ENCODE peak calls at places on chromosomes 13 and 19, in six cellular contexts. One of them, this sample, is unnamed.

GRCh38 chr13:99218545-99218944 is 17.9 kb downstream of the UBAC2 start:
- DNase-seq in dorsolateral prefrontal cortex: no peak
- DNase-seq in tibial nerve: no peak
- DNase-seq in lower leg skin: no peak
- DNase-seq in ascending aorta: no peak
- DNase-seq in AG09309: no peak
- DNase-seq in this sample: no peak

GRCh38 chr13:89061821-89062220 is 1390.7 kb downstream of the SLITRK5 start:
- DNase-seq in lower leg skin: no peak
- DNase-seq in dorsolateral prefrontal cortex: no peak
- DNase-seq in ascending aorta: no peak
- DNase-seq in tibial nerve: no peak
- DNase-seq in AG09309: no peak
- DNase-seq in this sample: no peak

GRCh38 chr13:44334751-44335150 is 38.9 kb upstream of the SERP2 start:
- DNase-seq in tibial nerve: no peak
- DNase-seq in dorsolateral prefrontal cortex: no peak
- DNase-seq in AG09309: no peak
- DNase-seq in ascending aorta: no peak
- DNase-seq in lower leg skin: no peak
- DNase-seq in this sample: no peak

GRCh38 chr19:13302521-13303270 is 152.5 kb downstream of the IER2 start:
- DNase-seq in ascending aorta: no peak
- DNase-seq in dorsolateral prefrontal cortex: no peak
- DNase-seq in lower leg skin: no peak
- DNase-seq in AG09309: no peak
- DNase-seq in tibial nerve: no peak
- DNase-seq in this sample: no peak

GRCh38 chr19:43504426-43505185 is at the start of gene PHLDB3:
- DNase-seq in dorsolateral prefrontal cortex: no peak
- DNase-seq in tibial nerve: no peak
- DNase-seq in AG09309: no peak
- DNase-seq in ascending aorta: peak
- DNase-seq in lower leg skin: peak
- DNase-seq in this sample: no peak

GRCh38 chr13:87122551-87122950 is 548.6 kb upstream of the SLITRK5 start:
- DNase-seq in ascending aorta: no peak
- DNase-seq in dorsolateral prefrontal cortex: no peak
- DNase-seq in lower leg skin: no peak
- DNase-seq in AG09309: no peak
- DNase-seq in tibial nerve: no peak
- DNase-seq in this sample: no peak

GRCh38 chr13:33322474-33322827 is 36.9 kb upstream of the STARD13 start:
- DNase-seq in AG09309: no peak
- DNase-seq in ascending aorta: peak
- DNase-seq in dorsolateral prefrontal cortex: no peak
- DNase-seq in tibial nerve: no peak
- DNase-seq in lower leg skin: no peak
- DNase-seq in this sample: no peak

GRCh38 chr13:102293723-102294122 is 108.1 kb downstream of the FGF14 start:
- DNase-seq in AG09309: no peak
- DNase-seq in ascending aorta: no peak
- DNase-seq in lower leg skin: no peak
- DNase-seq in tibial nerve: no peak
- DNase-seq in dorsolateral prefrontal cortex: no peak
- DNase-seq in this sample: no peak

GRCh38 chr13:37001921-37002250 is 1.3 kb downstream of the EXOSC8 start:
- DNase-seq in tibial nerve: no peak
- DNase-seq in lower leg skin: no peak
- DNase-seq in dorsolateral prefrontal cortex: no peak
- DNase-seq in AG09309: no peak
- DNase-seq in ascending aorta: no peak
- DNase-seq in this sample: no peak

GRCh38 chr19:11767633-11768133 is 883 bp downstream of the ZNF441 start:
- DNase-seq in lower leg skin: peak
- DNase-seq in AG09309: no peak
- DNase-seq in ascending aorta: peak
- DNase-seq in dorsolateral prefrontal cortex: no peak
- DNase-seq in tibial nerve: no peak
- DNase-seq in this sample: no peak

GRCh38 chr19:23436944-23437343 is 41.7 kb upstream of the ZNF91 start:
- DNase-seq in dorsolateral prefrontal cortex: no peak
- DNase-seq in lower leg skin: peak
- DNase-seq in AG09309: no peak
- DNase-seq in ascending aorta: no peak
- DNase-seq in tibial nerve: no peak
- DNase-seq in this sample: no peak

GRCh38 chr19:23440791-23441190 is 45.5 kb upstream of the ZNF91 start:
- DNase-seq in tibial nerve: no peak
- DNase-seq in ascending aorta: no peak
- DNase-seq in AG09309: no peak
- DNase-seq in lower leg skin: no peak
- DNase-seq in dorsolateral prefrontal cortex: no peak
- DNase-seq in this sample: no peak

GRCh38 chr19:23440207-23440606 is 44.9 kb upstream of the ZNF91 start:
- DNase-seq in lower leg skin: no peak
- DNase-seq in AG09309: no peak
- DNase-seq in ascending aorta: no peak
- DNase-seq in tibial nerve: no peak
- DNase-seq in dorsolateral prefrontal cortex: no peak
- DNase-seq in this sample: no peak

GRCh38 chr19:23437901-23438300 is 42.6 kb upstream of the ZNF91 start:
- DNase-seq in tibial nerve: no peak
- DNase-seq in ascending aorta: no peak
- DNase-seq in lower leg skin: no peak
- DNase-seq in AG09309: no peak
- DNase-seq in dorsolateral prefrontal cortex: no peak
- DNase-seq in this sample: no peak

GRCh38 chr19:23439623-23440022 is 44.4 kb upstream of the ZNF91 start:
- DNase-seq in dorsolateral prefrontal cortex: no peak
- DNase-seq in AG09309: no peak
- DNase-seq in lower leg skin: no peak
- DNase-seq in ascending aorta: no peak
- DNase-seq in tibial nerve: no peak
- DNase-seq in this sample: no peak
- TF ChIP-seq CTCF in dorsolateral prefrontal cortex: no peak
- TF ChIP-seq CTCF in AG09309: peak
- TF ChIP-seq CTCF in lower leg skin: no peak
- TF ChIP-seq CTCF in ascending aorta: no peak
- TF ChIP-seq CTCF in tibial nerve: no peak
- TF ChIP-seq CTCF in this sample: no peak

GRCh38 chr13:40484101-40484800 is 182.2 kb downstream of the FOXO1 start:
- DNase-seq in ascending aorta: no peak
- DNase-seq in dorsolateral prefrontal cortex: no peak
- DNase-seq in tibial nerve: no peak
- DNase-seq in AG09309: no peak
- DNase-seq in lower leg skin: peak
- DNase-seq in this sample: no peak
- H3K4me3 ChIP-seq in ascending aorta: no peak
- H3K4me3 ChIP-seq in dorsolateral prefrontal cortex: no peak
- H3K4me3 ChIP-seq in tibial nerve: no peak
- H3K4me3 ChIP-seq in AG09309: no peak
- H3K4me3 ChIP-seq in lower leg skin: no peak
- H3K4me3 ChIP-seq in this sample: no peak

GRCh38 chr19:42024622-42025111 is 30.6 kb upstream of the ATP1A3 start:
- DNase-seq in ascending aorta: no peak
- DNase-seq in tibial nerve: no peak
- DNase-seq in dorsolateral prefrontal cortex: no peak
- DNase-seq in AG09309: peak
- DNase-seq in lower leg skin: no peak
- DNase-seq in this sample: no peak

GRCh38 chr19:42021185-42021584 is 27.2 kb upstream of the ATP1A3 start:
- DNase-seq in tibial nerve: no peak
- DNase-seq in ascending aorta: no peak
- DNase-seq in AG09309: no peak
- DNase-seq in lower leg skin: no peak
- DNase-seq in dorsolateral prefrontal cortex: no peak
- DNase-seq in this sample: no peak

GRCh38 chr19:42022616-42023015 is 28.6 kb upstream of the ATP1A3 start:
- DNase-seq in ascending aorta: no peak
- DNase-seq in lower leg skin: no peak
- DNase-seq in dorsolateral prefrontal cortex: no peak
- DNase-seq in tibial nerve: no peak
- DNase-seq in AG09309: no peak
- DNase-seq in this sample: no peak

GRCh38 chr19:42023943-42024260 is 29.9 kb upstream of the ATP1A3 start:
- DNase-seq in ascending aorta: no peak
- DNase-seq in tibial nerve: no peak
- DNase-seq in lower leg skin: no peak
- DNase-seq in dorsolateral prefrontal cortex: no peak
- DNase-seq in AG09309: no peak
- DNase-seq in this sample: no peak

DNA sequence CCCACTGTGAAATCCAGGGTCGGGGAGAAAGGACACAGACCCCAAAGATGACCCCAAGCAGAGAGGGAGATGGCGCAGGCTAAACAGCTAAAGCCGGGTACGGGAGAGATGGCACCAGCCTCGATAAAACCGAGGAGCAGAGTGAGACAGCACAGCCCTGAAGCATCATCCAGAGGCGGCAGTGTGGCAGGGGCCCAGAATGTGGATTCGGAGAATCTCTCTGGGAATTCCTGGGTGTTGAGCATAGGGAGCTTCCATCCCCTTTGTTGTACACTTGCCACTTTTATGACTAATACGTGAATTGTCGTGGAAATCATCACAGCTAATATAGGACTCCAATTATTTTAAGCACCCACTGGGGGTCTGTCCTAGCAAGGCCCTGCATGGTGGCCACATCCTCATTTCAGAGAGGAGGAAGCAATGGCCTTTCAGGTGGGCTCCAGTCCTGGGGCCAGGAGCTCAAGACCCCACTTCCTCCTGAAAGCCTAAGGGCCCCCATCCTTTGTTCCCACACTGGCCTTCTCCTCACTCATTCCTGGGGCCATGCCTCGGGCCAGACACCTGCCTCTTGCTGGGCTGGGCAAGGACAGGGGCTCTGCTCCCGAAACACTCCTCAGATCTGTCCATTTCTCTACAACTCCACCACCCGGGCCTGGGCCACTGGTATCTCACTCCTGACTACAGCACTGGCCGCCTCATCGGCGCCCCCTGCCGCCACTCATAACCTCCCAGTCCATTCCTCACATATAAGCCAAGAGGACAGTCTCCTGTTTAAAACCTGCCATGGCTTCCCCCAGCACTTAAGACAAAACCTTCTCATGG is 29.3 kb upstream of the ATP1A3 start:
- DNase-seq in ascending aorta: no peak
- DNase-seq in tibial nerve: no peak
- DNase-seq in lower leg skin: no peak
- DNase-seq in dorsolateral prefrontal cortex: no peak
- DNase-seq in AG09309: no peak
- DNase-seq in this sample: no peak
- TF ChIP-seq CTCF in ascending aorta: no peak
- TF ChIP-seq CTCF in tibial nerve: no peak
- TF ChIP-seq CTCF in lower leg skin: no peak
- TF ChIP-seq CTCF in dorsolateral prefrontal cortex: no peak
- TF ChIP-seq CTCF in AG09309: peak
- TF ChIP-seq CTCF in this sample: no peak

GRCh38 chr19:17296976-17297375 is 6.2 kb downstream of the ABHD8 start:
- DNase-seq in AG09309: no peak
- DNase-seq in dorsolateral prefrontal cortex: no peak
- DNase-seq in tibial nerve: no peak
- DNase-seq in ascending aorta: no peak
- DNase-seq in lower leg skin: no peak
- DNase-seq in this sample: no peak

GRCh38 chr19:17293605-17294004 is 9.6 kb downstream of the ABHD8 start:
- DNase-seq in lower leg skin: no peak
- DNase-seq in tibial nerve: no peak
- DNase-seq in AG09309: no peak
- DNase-seq in dorsolateral prefrontal cortex: no peak
- DNase-seq in ascending aorta: no peak
- DNase-seq in this sample: no peak

GRCh38 chr19:17296278-17296677 is 6.9 kb downstream of the ABHD8 start:
- DNase-seq in tibial nerve: no peak
- DNase-seq in AG09309: no peak
- DNase-seq in ascending aorta: no peak
- DNase-seq in dorsolateral prefrontal cortex: no peak
- DNase-seq in lower leg skin: no peak
- DNase-seq in this sample: no peak

GRCh38 chr19:17292301-17293074 is 10.7 kb downstream of the ABHD8 start:
- DNase-seq in ascending aorta: peak
- DNase-seq in tibial nerve: peak
- DNase-seq in lower leg skin: peak
- DNase-seq in AG09309: no peak
- DNase-seq in dorsolateral prefrontal cortex: peak
- DNase-seq in this sample: no peak

DNA sequence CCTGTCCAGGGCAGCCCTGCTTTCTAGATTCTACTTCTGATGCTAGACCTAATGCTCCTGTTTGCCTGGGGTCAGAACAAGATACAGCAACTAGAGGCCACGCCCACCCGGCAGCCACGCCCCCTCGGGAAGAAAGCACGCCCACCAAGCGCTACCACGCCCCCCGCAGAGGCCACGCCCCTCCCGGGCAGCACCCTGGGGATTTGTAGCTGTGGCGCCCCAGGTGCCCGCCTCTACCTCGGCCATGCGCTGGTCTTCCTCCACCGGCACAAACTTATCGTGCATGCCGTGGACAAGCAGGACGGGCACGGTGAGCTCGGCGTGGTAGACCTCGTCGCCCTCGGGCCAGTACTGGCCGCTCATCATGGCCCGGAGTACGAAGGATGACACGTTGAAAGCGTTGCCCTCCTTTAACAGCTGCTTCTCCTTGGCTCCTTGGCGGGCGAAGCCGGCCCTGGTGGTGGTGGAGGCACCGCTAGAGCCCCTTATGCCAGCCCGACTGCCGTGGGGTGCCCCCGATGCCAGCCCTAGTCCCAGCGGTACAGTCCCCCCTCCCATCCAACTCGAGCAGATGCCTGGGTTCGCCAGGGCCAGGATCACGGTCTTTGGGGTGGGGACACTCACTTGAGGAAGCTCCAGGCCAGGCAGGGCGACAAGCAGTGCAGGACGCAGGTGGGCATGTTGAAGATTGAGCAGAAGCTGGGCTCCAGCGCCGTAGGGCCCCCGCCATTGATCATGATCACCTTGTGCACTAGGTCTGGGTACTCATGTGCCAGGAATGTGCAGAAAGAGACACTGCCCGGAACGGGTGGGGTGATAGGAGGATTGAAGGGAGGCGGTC is 9.0 kb downstream of the ABHD8 start:
- DNase-seq in dorsolateral prefrontal cortex: no peak
- DNase-seq in AG09309: no peak
- DNase-seq in tibial nerve: no peak
- DNase-seq in lower leg skin: no peak
- DNase-seq in ascending aorta: no peak
- DNase-seq in this sample: no peak
- H3K4me3 ChIP-seq in dorsolateral prefrontal cortex: no peak
- H3K4me3 ChIP-seq in AG09309: no peak
- H3K4me3 ChIP-seq in tibial nerve: no peak
- H3K4me3 ChIP-seq in lower leg skin: no peak
- H3K4me3 ChIP-seq in ascending aorta: no peak
- H3K4me3 ChIP-seq in this sample: no peak

DNA sequence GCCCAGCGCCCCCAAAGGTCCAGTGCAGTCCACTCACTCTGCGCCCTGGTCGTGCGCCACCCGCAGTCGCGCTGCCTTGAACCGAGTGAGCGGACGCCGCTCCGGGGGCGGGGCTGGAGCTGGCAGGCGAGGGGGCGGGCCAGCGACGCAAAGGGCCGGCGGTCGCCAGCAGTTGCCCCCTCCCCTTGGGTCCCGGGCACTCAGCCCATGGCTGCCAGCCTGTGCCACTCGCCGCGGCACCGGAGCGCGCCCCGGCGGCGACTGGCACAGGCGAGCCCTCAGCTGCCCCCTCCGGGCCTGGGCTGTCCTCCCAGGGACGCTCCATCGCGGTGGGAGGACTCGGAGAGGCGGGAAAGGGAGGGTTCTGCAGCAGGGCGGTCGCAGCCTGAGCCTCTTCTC is at the start of gene S1PR5:
- DNase-seq in dorsolateral prefrontal cortex: peak
- DNase-seq in AG09309: no peak
- DNase-seq in lower leg skin: no peak
- DNase-seq in tibial nerve: no peak
- DNase-seq in ascending aorta: no peak
- DNase-seq in this sample: no peak
- TF ChIP-seq CTCF in dorsolateral prefrontal cortex: no peak
- TF ChIP-seq CTCF in AG09309: no peak
- TF ChIP-seq CTCF in lower leg skin: no peak
- TF ChIP-seq CTCF in tibial nerve: no peak
- TF ChIP-seq CTCF in ascending aorta: no peak
- TF ChIP-seq CTCF in this sample: no peak